ENCODE peak calls at places on chromosome 9, in nine cellular contexts. J, G, K, O, R, D, E, M and T are unnamed samples.

GRCh38 chr9:16721972-16722371 is 148.5 kb downstream of the BNC2 start:
- DNase-seq in J (no peak), G (no peak), O (no peak), K (peak; percentile 87), E (no peak), D (no peak), M (peak; percentile 91), R (peak; percentile 44), T (no peak)

GRCh38 chr9:136718463-136719211 is 6.3 kb downstream of the DIPK1B start:
- DNase-seq in M (no peak), R (no peak), G (no peak), J (no peak), O (no peak), K (no peak), D (no peak), E (no peak), T (no peak)

GRCh38 chr9:113933671-113934070 is 57.6 kb downstream of the ZNF618 start:
- DNase-seq in J (no peak), M (no peak), O (no peak), D (no peak), E (no peak), K (no peak), G (no peak), R (no peak), T (no peak)

GRCh38 chr9:132748450-132748849 is 78.2 kb downstream of the GTF3C4 start:
- DNase-seq in K (no peak), D (no peak), G (no peak), O (no peak), J (no peak), R (no peak), M (no peak), E (no peak), T (no peak)

GRCh38 chr9:128372188-128372641 is 1.0 kb downstream of the URM1 start:
- DNase-seq in R (no peak), G (no peak), O (no peak), J (no peak), M (no peak), D (no peak), K (no peak), E (no peak), T (no peak)

GRCh38 chr9:98523231-98523901 is 185.4 kb downstream of the GABBR2 start:
- DNase-seq in O (no peak), J (peak; percentile 10), K (no peak), D (no peak), M (peak; percentile 50), R (no peak), G (no peak), E (no peak), T (no peak)

GRCh38 chr9:133467101-133467500 is 7.3 kb downstream of the CACFD1 start:
- DNase-seq in E (no peak), J (no peak), R (no peak), O (no peak), D (no peak), G (no peak), K (no peak), M (no peak), T (no peak)

GRCh38 chr9:129301941-129302340 is 123.9 kb upstream of the IER5L start:
- DNase-seq in D (no peak), K (no peak), J (no peak), G (no peak), R (no peak), M (no peak), O (no peak), E (no peak), T (no peak)

GRCh38 chr9:21454149-21454548 is 13.9 kb downstream of the IFNA1 start:
- DNase-seq in R (no peak), G (no peak), K (no peak), D (no peak), J (peak; percentile 44), M (peak; percentile 57), E (no peak), O (no peak), T (no peak)

GRCh38 chr9:84266087-84266561 is 74.4 kb downstream of the SLC28A3 start:
- DNase-seq in O (no peak), G (no peak), E (no peak), D (no peak), R (no peak), K (no peak), J (no peak), M (no peak), T (no peak)

GRCh38 chr9:35657327-35658143 is at the start of gene RMRP:
- DNase-seq in O (peak; percentile 84), D (peak; percentile 67), R (peak; percentile 96), G (peak; percentile 98), E (peak; percentile 68), K (peak; percentile 99), J (peak; percentile 100), M (peak; percentile 100), T (peak; percentile 95)

GRCh38 chr9:68608763-68609162 is 68.1 kb upstream of the TMEM252 start:
- DNase-seq in E (no peak), D (no peak), R (no peak), J (no peak), G (no peak), K (no peak), O (no peak), M (no peak), T (no peak)

GRCh38 chr9:109040571-109040970 is 27.3 kb upstream of the CTNNAL1 start:
- DNase-seq in K (no peak), D (no peak), G (no peak), J (no peak), R (no peak), O (no peak), M (no peak), E (no peak), T (no peak)

GRCh38 chr9:124320062-124320973 is 62.6 kb downstream of the NEK6 start:
- DNase-seq in R (peak; percentile 80), E (no peak), M (peak; percentile 76), J (peak; percentile 40), G (no peak), D (no peak), O (no peak), K (peak; percentile 81), T (peak; percentile 98)

GRCh38 chr9:120587357-120587756 is 7.4 kb upstream of the CDK5RAP2 start:
- DNase-seq in G (no peak), J (no peak), K (no peak), R (no peak), E (no peak), O (no peak), M (no peak), D (no peak), T (no peak)

GRCh38 chr9:107734231-107735014 is 244.9 kb upstream of the KLF4 start:
- DNase-seq in O (no peak), M (peak; percentile 97), R (no peak), D (no peak), J (peak; percentile 50), G (no peak), E (no peak), K (no peak), T (no peak)

GRCh38 chr9:87557996-87558395 is 60.3 kb downstream of the DAPK1 start:
- DNase-seq in K (peak; percentile 59), G (no peak), J (peak; percentile 33), O (no peak), M (peak; percentile 87), D (no peak), R (no peak), E (no peak), T (no peak)

GRCh38 chr9:112037281-112038016 is 137.6 kb downstream of the SUSD1 start:
- DNase-seq in O (peak; percentile 52), E (peak; percentile 46), M (peak; percentile 60), J (peak; percentile 70), K (no peak), G (no peak), D (no peak), R (no peak), T (no peak)

GRCh38 chr9:123049589-123050222 is 16.2 kb downstream of the GPR21 start:
- DNase-seq in D (no peak), R (peak; percentile 62), O (no peak), E (no peak), K (no peak), M (peak; percentile 86), J (no peak), G (no peak), T (no peak)

GRCh38 chr9:11319477-11320060 is 706.8 kb upstream of the PTPRD start:
- DNase-seq in O (no peak), R (no peak), K (no peak), G (no peak), E (no peak), D (no peak), J (peak; percentile 17), M (peak; percentile 3), T (no peak)

GRCh38 chr9:137222190-137223077 is at the start of gene RNF208:
- DNase-seq in G (no peak), J (no peak), E (no peak), K (no peak), D (no peak), M (no peak), O (no peak), R (no peak), T (peak; percentile 62)

GRCh38 chr9:87405677-87406544 is 91.8 kb upstream of the DAPK1 start:
- DNase-seq in E (no peak), K (peak; percentile 77), J (peak; percentile 25), R (no peak), D (no peak), G (no peak), O (no peak), M (peak; percentile 76), T (no peak)

GRCh38 chr9:114005371-114006154 is 72.5 kb downstream of the AMBP start:
- DNase-seq in M (no peak), K (no peak), E (no peak), D (no peak), R (peak; percentile 35), O (no peak), J (no peak), G (no peak), T (no peak)

GRCh38 chr9:112925058-112925641 is 34.5 kb upstream of the SLC46A2 start:
- DNase-seq in O (no peak), J (peak; percentile 13), G (no peak), R (no peak), D (no peak), M (peak; percentile 27), E (no peak), K (no peak), T (peak; percentile 43)

GRCh38 chr9:137369911-137370630 is 52.9 kb downstream of the EXD3 start:
- DNase-seq in E (no peak), R (no peak), G (no peak), O (no peak), K (no peak), J (no peak), D (no peak), M (no peak), T (no peak)

GRCh38 chr9:20693068-20693467 is 9.0 kb downstream of the FOCAD start:
- DNase-seq in J (no peak), K (no peak), R (no peak), E (no peak), O (no peak), D (no peak), G (no peak), M (peak; percentile 47), T (no peak)

GRCh38 chr9:31608881-31609280 is 775.6 kb upstream of the ACO1 start:
- DNase-seq in G (no peak), E (no peak), O (no peak), J (no peak), K (no peak), R (no peak), D (no peak), M (no peak), T (no peak)

GRCh38 chr9:134679616-134680392 is 38.2 kb downstream of the COL5A1 start:
- DNase-seq in E (no peak), D (no peak), G (peak; percentile 37), J (no peak), R (no peak), K (no peak), O (no peak), M (no peak), T (no peak)

GRCh38 chr9:125878241-125878640 is 131.1 kb downstream of the PBX3 start:
- DNase-seq in R (no peak), E (no peak), K (no peak), O (no peak), D (no peak), M (no peak), G (no peak), J (no peak), T (no peak)

GRCh38 chr9:123102380-123103113 is 69.1 kb downstream of the GPR21 start:
- DNase-seq in K (no peak), D (no peak), O (no peak), J (no peak), R (no peak), M (no peak), E (no peak), G (no peak), T (no peak)